ENCODE peak calls at places on chromosomes 16 and 17, in six cellular contexts. One of them, this sample, is unnamed.

GRCh38 chr17:68196394-68197090 is 51.3 kb upstream of the AMZ2 start:
- DNase-seq in cardiac fibroblast: no peak
- DNase-seq in effector CD4-positive, alpha-beta T cell: no peak
- DNase-seq in dermis microvascular lymphatic vessel endothelial cell: no peak
- DNase-seq in Right ventricle myocardium superior: no peak
- DNase-seq in activated CD4-positive, CD25-positive, alpha-beta regulatory T cell: no peak
- DNase-seq in this sample: no peak

GRCh38 chr17:57993471-57994365 is 5.7 kb upstream of the VEZF1 start:
- DNase-seq in cardiac fibroblast: no peak
- DNase-seq in effector CD4-positive, alpha-beta T cell: no peak
- DNase-seq in dermis microvascular lymphatic vessel endothelial cell: peak; percentile 67
- DNase-seq in Right ventricle myocardium superior: no peak
- DNase-seq in activated CD4-positive, CD25-positive, alpha-beta regulatory T cell: no peak
- DNase-seq in this sample: no peak

GRCh38 chr16:56851671-56852400 is 13.2 kb upstream of the SLC12A3 start:
- DNase-seq in cardiac fibroblast: peak; percentile 52
- DNase-seq in effector CD4-positive, alpha-beta T cell: no peak
- DNase-seq in dermis microvascular lymphatic vessel endothelial cell: peak; percentile 27
- DNase-seq in Right ventricle myocardium superior: no peak
- DNase-seq in activated CD4-positive, CD25-positive, alpha-beta regulatory T cell: no peak
- DNase-seq in this sample: peak; percentile 52

GRCh38 chr17:64063766-64064224 is 43.4 kb upstream of the ICAM2 start:
- DNase-seq in cardiac fibroblast: peak; percentile 37
- DNase-seq in effector CD4-positive, alpha-beta T cell: peak; percentile 35
- DNase-seq in dermis microvascular lymphatic vessel endothelial cell: peak; percentile 78
- DNase-seq in Right ventricle myocardium superior: peak; percentile 73
- DNase-seq in activated CD4-positive, CD25-positive, alpha-beta regulatory T cell: peak; percentile 12
- DNase-seq in this sample: no peak

GRCh38 chr17:27247071-27247957 is 46.6 kb upstream of the WSB1 start:
- DNase-seq in cardiac fibroblast: peak; percentile 92
- DNase-seq in effector CD4-positive, alpha-beta T cell: no peak
- DNase-seq in dermis microvascular lymphatic vessel endothelial cell: peak; percentile 98
- DNase-seq in Right ventricle myocardium superior: peak; percentile 73
- DNase-seq in activated CD4-positive, CD25-positive, alpha-beta regulatory T cell: no peak
- DNase-seq in this sample: no peak

GRCh38 chr17:1785925-1786324 is 24.1 kb downstream of the SERPINF1 start:
- DNase-seq in cardiac fibroblast: no peak
- DNase-seq in effector CD4-positive, alpha-beta T cell: no peak
- DNase-seq in dermis microvascular lymphatic vessel endothelial cell: no peak
- DNase-seq in Right ventricle myocardium superior: peak; percentile 77
- DNase-seq in activated CD4-positive, CD25-positive, alpha-beta regulatory T cell: no peak
- DNase-seq in this sample: peak; percentile 74

GRCh38 chr17:77242118-77242800 is 101.5 kb downstream of the SEC14L1 start:
- DNase-seq in cardiac fibroblast: no peak
- DNase-seq in effector CD4-positive, alpha-beta T cell: no peak
- DNase-seq in dermis microvascular lymphatic vessel endothelial cell: peak; percentile 38
- DNase-seq in Right ventricle myocardium superior: no peak
- DNase-seq in activated CD4-positive, CD25-positive, alpha-beta regulatory T cell: no peak
- DNase-seq in this sample: no peak

GRCh38 chr17:50060951-50061712 is 5.2 kb downstream of the ITGA3 start:
- DNase-seq in cardiac fibroblast: peak; percentile 67
- DNase-seq in effector CD4-positive, alpha-beta T cell: no peak
- DNase-seq in dermis microvascular lymphatic vessel endothelial cell: no peak
- DNase-seq in Right ventricle myocardium superior: peak; percentile 90
- DNase-seq in activated CD4-positive, CD25-positive, alpha-beta regulatory T cell: no peak
- DNase-seq in this sample: peak; percentile 89

GRCh38 chr16:78479723-78480122 is 380.3 kb downstream of the WWOX start:
- DNase-seq in cardiac fibroblast: no peak
- DNase-seq in effector CD4-positive, alpha-beta T cell: no peak
- DNase-seq in dermis microvascular lymphatic vessel endothelial cell: no peak
- DNase-seq in Right ventricle myocardium superior: no peak
- DNase-seq in activated CD4-positive, CD25-positive, alpha-beta regulatory T cell: no peak
- DNase-seq in this sample: no peak

GRCh38 chr17:8189041-8189710 is 804 bp downstream of the BORCS6 start:
- DNase-seq in cardiac fibroblast: peak; percentile 36
- DNase-seq in effector CD4-positive, alpha-beta T cell: no peak
- DNase-seq in dermis microvascular lymphatic vessel endothelial cell: peak; percentile 31
- DNase-seq in Right ventricle myocardium superior: peak; percentile 50
- DNase-seq in activated CD4-positive, CD25-positive, alpha-beta regulatory T cell: no peak
- DNase-seq in this sample: peak; percentile 85

GRCh38 chr17:58364270-58364942 is 12.4 kb upstream of the SUPT4H1 start:
- DNase-seq in cardiac fibroblast: no peak
- DNase-seq in effector CD4-positive, alpha-beta T cell: no peak
- DNase-seq in dermis microvascular lymphatic vessel endothelial cell: no peak
- DNase-seq in Right ventricle myocardium superior: no peak
- DNase-seq in activated CD4-positive, CD25-positive, alpha-beta regulatory T cell: no peak
- DNase-seq in this sample: no peak

GRCh38 chr17:67435122-67435521 is 58.0 kb downstream of the PITPNC1 start:
- DNase-seq in cardiac fibroblast: peak; percentile 49
- DNase-seq in effector CD4-positive, alpha-beta T cell: peak; percentile 45
- DNase-seq in dermis microvascular lymphatic vessel endothelial cell: no peak
- DNase-seq in Right ventricle myocardium superior: no peak
- DNase-seq in activated CD4-positive, CD25-positive, alpha-beta regulatory T cell: no peak
- DNase-seq in this sample: no peak

GRCh38 chr16:19844945-19845641 is 39.6 kb downstream of the GPRC5B start:
- DNase-seq in cardiac fibroblast: peak; percentile 87
- DNase-seq in effector CD4-positive, alpha-beta T cell: no peak
- DNase-seq in dermis microvascular lymphatic vessel endothelial cell: no peak
- DNase-seq in Right ventricle myocardium superior: no peak
- DNase-seq in activated CD4-positive, CD25-positive, alpha-beta regulatory T cell: no peak
- DNase-seq in this sample: no peak

GRCh38 chr16:31354394-31355291 is at the start of gene ITGAX:
- DNase-seq in cardiac fibroblast: peak; percentile 28
- DNase-seq in effector CD4-positive, alpha-beta T cell: no peak
- DNase-seq in dermis microvascular lymphatic vessel endothelial cell: peak; percentile 52
- DNase-seq in Right ventricle myocardium superior: peak; percentile 72
- DNase-seq in activated CD4-positive, CD25-positive, alpha-beta regulatory T cell: no peak
- DNase-seq in this sample: peak; percentile 92

GRCh38 chr16:66954097-66954659 is 6.9 kb upstream of the CES3 start:
- DNase-seq in cardiac fibroblast: peak; percentile 85
- DNase-seq in effector CD4-positive, alpha-beta T cell: peak; percentile 60
- DNase-seq in dermis microvascular lymphatic vessel endothelial cell: peak; percentile 71
- DNase-seq in Right ventricle myocardium superior: peak; percentile 79
- DNase-seq in activated CD4-positive, CD25-positive, alpha-beta regulatory T cell: peak; percentile 65
- DNase-seq in this sample: peak; percentile 90

GRCh38 chr17:82861393-82861775 is 21.6 kb upstream of the ZNF750 start:
- DNase-seq in cardiac fibroblast: no peak
- DNase-seq in effector CD4-positive, alpha-beta T cell: no peak
- DNase-seq in dermis microvascular lymphatic vessel endothelial cell: no peak
- DNase-seq in Right ventricle myocardium superior: no peak
- DNase-seq in activated CD4-positive, CD25-positive, alpha-beta regulatory T cell: no peak
- DNase-seq in this sample: peak; percentile 23

GRCh38 chr16:53053967-53054669 is 673 bp upstream of the CHD9 start:
- DNase-seq in cardiac fibroblast: peak; percentile 45
- DNase-seq in effector CD4-positive, alpha-beta T cell: no peak
- DNase-seq in dermis microvascular lymphatic vessel endothelial cell: peak; percentile 36
- DNase-seq in Right ventricle myocardium superior: peak; percentile 78
- DNase-seq in activated CD4-positive, CD25-positive, alpha-beta regulatory T cell: no peak
- DNase-seq in this sample: peak; percentile 86

GRCh38 chr16:77812856-77813523 is 24.6 kb downstream of the VAT1L start:
- DNase-seq in cardiac fibroblast: no peak
- DNase-seq in effector CD4-positive, alpha-beta T cell: no peak
- DNase-seq in dermis microvascular lymphatic vessel endothelial cell: no peak
- DNase-seq in Right ventricle myocardium superior: no peak
- DNase-seq in activated CD4-positive, CD25-positive, alpha-beta regulatory T cell: no peak
- DNase-seq in this sample: no peak

GRCh38 chr17:47705536-47706481 is 11.8 kb downstream of the TBKBP1 start:
- DNase-seq in cardiac fibroblast: no peak
- DNase-seq in effector CD4-positive, alpha-beta T cell: no peak
- DNase-seq in dermis microvascular lymphatic vessel endothelial cell: no peak
- DNase-seq in Right ventricle myocardium superior: peak; percentile 19
- DNase-seq in activated CD4-positive, CD25-positive, alpha-beta regulatory T cell: peak; percentile 22
- DNase-seq in this sample: no peak

GRCh38 chr16:56411624-56412023 is 13.7 kb downstream of the AMFR start:
- DNase-seq in cardiac fibroblast: no peak
- DNase-seq in effector CD4-positive, alpha-beta T cell: no peak
- DNase-seq in dermis microvascular lymphatic vessel endothelial cell: no peak
- DNase-seq in Right ventricle myocardium superior: no peak
- DNase-seq in activated CD4-positive, CD25-positive, alpha-beta regulatory T cell: no peak
- DNase-seq in this sample: no peak

GRCh38 chr16:49602201-49603041 is 228.8 kb downstream of the C16orf78 start:
- DNase-seq in cardiac fibroblast: no peak
- DNase-seq in effector CD4-positive, alpha-beta T cell: no peak
- DNase-seq in dermis microvascular lymphatic vessel endothelial cell: no peak
- DNase-seq in Right ventricle myocardium superior: no peak
- DNase-seq in activated CD4-positive, CD25-positive, alpha-beta regulatory T cell: no peak
- DNase-seq in this sample: no peak

GRCh38 chr16:89660146-89660545 is 2.5 kb downstream of the SPATA33 start:
- DNase-seq in cardiac fibroblast: no peak
- DNase-seq in effector CD4-positive, alpha-beta T cell: no peak
- DNase-seq in dermis microvascular lymphatic vessel endothelial cell: no peak
- DNase-seq in Right ventricle myocardium superior: no peak
- DNase-seq in activated CD4-positive, CD25-positive, alpha-beta regulatory T cell: no peak
- DNase-seq in this sample: no peak

GRCh38 chr17:82838386-82839063 is 1.3 kb downstream of the ZNF750 start:
- DNase-seq in cardiac fibroblast: peak; percentile 51
- DNase-seq in effector CD4-positive, alpha-beta T cell: no peak
- DNase-seq in dermis microvascular lymphatic vessel endothelial cell: no peak
- DNase-seq in Right ventricle myocardium superior: peak; percentile 76
- DNase-seq in activated CD4-positive, CD25-positive, alpha-beta regulatory T cell: no peak
- DNase-seq in this sample: peak; percentile 81

GRCh38 chr17:77708049-77708448 is 250.5 kb upstream of the TNRC6C start:
- DNase-seq in cardiac fibroblast: no peak
- DNase-seq in effector CD4-positive, alpha-beta T cell: no peak
- DNase-seq in dermis microvascular lymphatic vessel endothelial cell: no peak
- DNase-seq in Right ventricle myocardium superior: no peak
- DNase-seq in activated CD4-positive, CD25-positive, alpha-beta regulatory T cell: no peak
- DNase-seq in this sample: no peak

GRCh38 chr16:50974438-50975036 is 176.5 kb downstream of the SALL1 start:
- DNase-seq in cardiac fibroblast: no peak
- DNase-seq in effector CD4-positive, alpha-beta T cell: no peak
- DNase-seq in dermis microvascular lymphatic vessel endothelial cell: no peak
- DNase-seq in Right ventricle myocardium superior: no peak
- DNase-seq in activated CD4-positive, CD25-positive, alpha-beta regulatory T cell: no peak
- DNase-seq in this sample: no peak

GRCh38 chr16:66006485-66006884 is 360.0 kb upstream of the CDH5 start:
- DNase-seq in cardiac fibroblast: no peak
- DNase-seq in effector CD4-positive, alpha-beta T cell: no peak
- DNase-seq in dermis microvascular lymphatic vessel endothelial cell: no peak
- DNase-seq in Right ventricle myocardium superior: no peak
- DNase-seq in activated CD4-positive, CD25-positive, alpha-beta regulatory T cell: no peak
- DNase-seq in this sample: no peak

This sample was measured in posterior vena cava.